ENCODE peak calls at places on chromosomes 13 and 19, in four cellular contexts. F, I, Y and L are unnamed samples.

GRCh38 chr13:112733112-112733511 is 43.3 kb downstream of the ATP11A start:
- DNase-seq in F (no peak), I (no peak), Y (no peak), L (no peak)

GRCh38 chr19:28494466-28494865 is 718.5 kb downstream of the UQCRFS1 start:
- DNase-seq in F (no peak), I (no peak), Y (no peak), L (no peak)

GRCh38 chr19:11587302-11587972 is 9.8 kb upstream of the ZNF627 start:
- DNase-seq in F (peak; percentile 78), I (peak; percentile 82), Y (peak; percentile 65), L (peak; percentile 32)

GRCh38 chr13:72151241-72151640 is 284.2 kb upstream of the DACH1 start:
- DNase-seq in F (no peak), I (no peak), Y (peak; percentile 81), L (no peak)

GRCh38 chr19:10624585-10624984 is 768 bp upstream of the SLC44A2 start:
- DNase-seq in F (no peak), I (peak; percentile 41), Y (no peak), L (no peak)

GRCh38 chr19:46818812-46819211 is 30.4 kb upstream of the SLC1A5 start:
- DNase-seq in F (no peak), I (no peak), Y (peak; percentile 10), L (no peak)

GRCh38 chr13:74250738-74251190 is 116.6 kb upstream of the KLF12 start:
- DNase-seq in F (no peak), I (no peak), Y (peak; percentile 50), L (peak; percentile 14)

GRCh38 chr19:28472843-28473242 is 740.1 kb downstream of the UQCRFS1 start:
- DNase-seq in F (peak; percentile 44), I (peak; percentile 27), Y (no peak), L (no peak)

GRCh38 chr13:108270442-108270841 is 924 bp downstream of the TNFSF13B start:
- DNase-seq in F (no peak), I (no peak), Y (no peak), L (no peak)

GRCh38 chr19:35943542-35944301 is 7.5 kb downstream of the LRFN3 start:
- DNase-seq in F (no peak), I (no peak), Y (no peak), L (no peak)

GRCh38 chr19:6772028-6772865 is at the start of gene VAV1:
- DNase-seq in F (peak; percentile 61), I (peak; percentile 63), Y (no peak), L (no peak)

GRCh38 chr13:83350569-83350968 is 531.7 kb downstream of the SLITRK1 start:
- DNase-seq in F (no peak), I (no peak), Y (peak; percentile 18), L (no peak)

GRCh38 chr13:24630851-24631341 is 49.3 kb upstream of the ATP12A start:
- DNase-seq in F (no peak), I (peak; percentile 34), Y (peak; percentile 9), L (no peak)

GRCh38 chr19:4246767-4247593 is at the start of gene YJU2:
- DNase-seq in F (peak; percentile 100), I (peak; percentile 99), Y (peak; percentile 99), L (peak; percentile 99)
- TF ChIP-seq CTCF in F (peak; percentile 33), I (no peak), Y (peak; percentile 73), L (peak; percentile 57)

GRCh38 chr19:51365211-51366049 is 758 bp downstream of the ETFB start:
- DNase-seq in F (peak; percentile 40), I (peak; percentile 29), Y (peak; percentile 29), L (no peak)
- TF ChIP-seq CTCF in F (no peak), I (no peak), Y (peak; percentile 31), L (peak; percentile 7)

GRCh38 chr13:47252627-47253026 is 355.8 kb upstream of the HTR2A start:
- DNase-seq in F (no peak), I (no peak), Y (no peak), L (no peak)

GRCh38 chr13:47256618-47257017 is 359.8 kb upstream of the HTR2A start:
- DNase-seq in F (no peak), I (no peak), Y (peak; percentile 63), L (peak; percentile 10)

GRCh38 chr13:47258384-47258783 is 361.5 kb upstream of the HTR2A start:
- DNase-seq in F (no peak), I (no peak), Y (no peak), L (no peak)
- TF ChIP-seq CTCF in F (no peak), I (no peak), Y (no peak), L (no peak)

DNA sequence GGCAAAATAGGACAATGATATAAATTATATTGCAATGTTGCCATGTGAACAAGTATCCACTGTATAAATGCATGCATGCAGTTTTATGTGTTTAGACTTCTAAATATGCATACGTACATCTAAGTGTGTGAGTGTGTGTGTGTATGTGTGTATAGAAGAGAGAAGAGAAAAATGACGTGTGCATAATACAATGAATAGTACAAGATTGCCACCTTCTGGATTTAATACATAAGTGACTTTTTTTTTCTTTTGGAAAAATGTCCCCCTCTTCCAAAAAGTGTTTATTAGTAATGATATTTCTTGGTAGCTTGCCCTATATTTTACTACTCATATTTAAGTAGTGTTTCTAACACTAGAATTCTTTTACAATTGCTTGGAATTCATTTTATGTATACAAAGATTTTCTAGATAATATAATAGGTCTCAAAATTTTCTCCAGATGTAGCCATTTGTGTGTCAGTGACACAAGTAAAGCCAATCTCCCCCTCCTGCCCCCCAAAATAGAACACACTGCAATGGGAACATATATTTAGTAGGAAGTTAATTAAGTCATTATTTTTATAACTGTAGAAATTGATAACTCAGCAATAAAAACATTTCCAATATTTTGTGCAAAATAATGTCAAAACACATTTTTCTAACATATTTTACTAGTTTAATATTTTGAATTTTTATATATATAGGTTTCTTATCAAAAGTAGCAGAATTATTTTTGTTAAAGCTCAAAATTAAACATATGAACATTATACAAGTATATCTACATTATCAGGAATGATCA is 783.3 kb upstream of the ATXN8OS start:
- DNase-seq in F (no peak), I (no peak), Y (no peak), L (no peak)
- TF ChIP-seq CTCF in F (no peak), I (peak; percentile 16), Y (no peak), L (no peak)

DNA sequence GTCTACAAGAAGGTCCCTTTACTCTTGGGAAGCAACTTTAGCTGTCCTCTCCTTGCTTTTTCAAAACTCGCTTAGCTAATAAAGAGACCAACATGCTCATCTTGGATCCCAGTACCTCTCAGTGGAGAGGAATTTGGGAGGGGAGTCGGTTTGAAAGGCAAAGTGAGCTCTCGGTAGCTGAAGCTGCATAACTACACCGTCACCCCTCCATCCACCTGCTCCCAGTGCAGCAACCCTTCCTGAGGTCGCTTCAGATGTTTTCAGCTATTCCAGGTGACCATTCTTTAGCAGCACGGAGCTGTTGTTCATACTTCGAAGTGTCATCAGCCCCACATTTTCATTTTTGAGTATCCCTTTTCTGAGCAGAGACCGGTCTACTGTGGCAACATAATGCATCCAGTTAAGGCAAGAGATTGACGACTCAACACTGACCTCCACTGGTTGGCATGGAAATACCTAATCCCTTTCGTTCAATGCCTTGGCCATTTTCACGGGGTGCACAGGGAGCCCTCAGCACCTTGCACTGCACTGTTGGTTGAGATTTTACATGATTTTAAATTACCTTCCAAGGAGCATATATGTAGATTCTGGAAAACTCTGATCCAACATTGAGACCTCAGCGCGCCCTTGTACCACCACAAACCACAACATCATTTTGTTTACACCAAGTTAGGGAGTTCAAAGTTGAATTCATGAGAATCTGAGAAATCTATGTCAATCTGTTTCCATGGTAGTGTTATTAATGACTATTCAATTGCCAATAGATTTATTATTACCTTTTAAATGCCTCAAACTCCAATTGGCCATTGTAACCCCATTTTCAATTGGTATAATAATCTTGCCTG is 42.2 kb downstream of the DLEU7 start:
- DNase-seq in F (peak; percentile 37), I (peak; percentile 46), Y (peak; percentile 71), L (peak; percentile 32)
- TF ChIP-seq CTCF in F (peak; percentile 62), I (peak; percentile 49), Y (peak; percentile 84), L (peak; percentile 77)

GRCh38 chr19:58217607-58218391 is 10.9 kb upstream of the ZNF544 start:
- DNase-seq in F (no peak), I (no peak), Y (no peak), L (no peak)

GRCh38 chr19:58213075-58213369 is 15.7 kb upstream of the ZNF544 start:
- DNase-seq in F (no peak), I (no peak), Y (no peak), L (no peak)

GRCh38 chr19:58217069-58217481 is 11.6 kb upstream of the ZNF544 start:
- DNase-seq in F (no peak), I (no peak), Y (no peak), L (no peak)

GRCh38 chr19:58218899-58219298 is 9.8 kb upstream of the ZNF544 start:
- DNase-seq in F (no peak), I (no peak), Y (no peak), L (no peak)
- TF ChIP-seq CTCF in F (no peak), I (no peak), Y (peak; percentile 29), L (no peak)

DNA sequence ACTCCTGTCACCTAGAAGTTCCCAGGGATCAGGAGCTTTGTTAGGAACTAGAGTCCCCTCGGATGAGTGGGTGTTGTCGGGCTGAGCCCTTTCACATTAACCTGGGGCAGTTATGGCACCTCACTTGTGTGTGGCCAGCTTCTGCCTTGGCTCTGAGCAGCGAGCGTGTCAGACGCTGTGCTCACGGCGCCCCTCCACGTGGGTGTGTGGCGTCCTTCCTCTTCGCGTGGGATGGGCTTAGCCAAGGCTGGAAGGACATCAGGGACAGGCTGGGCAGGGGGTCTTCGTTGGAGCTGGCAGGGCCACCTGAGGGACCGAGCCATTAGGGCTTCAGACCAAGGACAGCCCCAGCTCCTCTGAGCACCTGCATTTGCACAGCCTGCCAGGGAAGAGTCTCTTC is 23.4 kb downstream of the DOT1L start:
- DNase-seq in F (no peak), I (no peak), Y (no peak), L (no peak)
- TF ChIP-seq CTCF in F (no peak), I (no peak), Y (no peak), L (no peak)

GRCh38 chr19:3882041-3882384 is 1.5 kb downstream of the ATCAY start:
- DNase-seq in F (no peak), I (no peak), Y (no peak), L (no peak)

GRCh38 chr19:3879656-3880055 is 829 bp upstream of the ATCAY start:
- DNase-seq in F (no peak), I (no peak), Y (no peak), L (no peak)

GRCh38 chr19:3880471-3881271 is at the start of gene ATCAY:
- DNase-seq in F (no peak), I (no peak), Y (no peak), L (no peak)

DNA sequence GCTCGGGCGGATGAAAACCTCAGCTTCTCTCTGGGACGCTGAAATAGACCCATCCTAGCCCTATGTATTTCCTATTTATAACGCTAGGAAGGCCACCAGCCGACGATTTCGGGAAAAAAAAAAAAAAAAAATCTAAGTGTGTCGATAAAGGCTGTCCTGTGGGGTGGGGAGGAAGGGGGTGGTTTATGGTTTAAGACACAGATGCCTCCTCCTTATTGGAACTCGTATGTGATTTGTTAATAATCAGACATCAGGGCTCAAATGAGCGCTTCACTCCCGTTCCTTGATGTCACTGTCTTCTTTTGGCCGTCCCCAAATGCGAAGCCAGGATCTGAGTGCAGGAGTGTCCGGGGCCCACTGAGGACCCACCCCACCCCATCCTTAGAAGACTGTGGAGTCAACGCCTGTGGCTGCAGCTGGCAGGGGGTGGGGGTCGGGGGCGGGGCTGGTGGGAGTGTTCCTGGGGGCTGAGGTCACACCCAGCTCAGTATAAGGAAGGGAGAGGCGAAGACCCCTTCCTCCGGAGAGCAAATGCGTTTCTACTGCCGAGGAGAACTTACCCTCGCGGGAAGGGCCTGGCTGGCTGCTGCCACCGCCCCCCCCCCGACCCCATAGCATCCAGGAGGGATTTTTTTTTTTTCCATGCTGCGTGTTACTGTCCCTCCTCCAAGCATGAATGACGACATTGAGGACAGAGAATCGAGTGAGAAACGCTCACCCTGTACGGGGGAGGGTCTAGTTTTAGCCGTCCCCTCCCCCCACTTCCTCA is 971 bp downstream of the ATCAY start:
- DNase-seq in F (no peak), I (no peak), Y (no peak), L (no peak)
- TF ChIP-seq CTCF in F (no peak), I (no peak), Y (no peak), L (no peak)